ENCODE peak calls at places on chromosomes 6 and 20, in eight cellular contexts. One of them, this sample, is unnamed.
A peak's percentile ranks its signal among the peaks of the same experiment; 100 is the strongest.

GRCh38 chr6:52603000-52603795 is 26.3 kb upstream of the TRAM2 start:
- DNase-seq in effector CD8-positive, alpha-beta T cell: no peak
- DNase-seq in iPS-NIHi11: no peak
- DNase-seq in type B pancreatic cell: no peak
- DNase-seq in RCC 7860: peak; percentile 56
- DNase-seq in AG10803: peak; percentile 76
- DNase-seq in iris pigment epithelial cell: peak; percentile 83
- DNase-seq in fibroblast of pulmonary artery: peak; percentile 69
- DNase-seq in this sample: no peak

GRCh38 chr6:32689531-32690505 is 23.4 kb upstream of the HLA-DQB1 start:
- DNase-seq in effector CD8-positive, alpha-beta T cell: no peak
- DNase-seq in iPS-NIHi11: no peak
- DNase-seq in type B pancreatic cell: no peak
- DNase-seq in RCC 7860: no peak
- DNase-seq in AG10803: no peak
- DNase-seq in iris pigment epithelial cell: peak; percentile 43
- DNase-seq in fibroblast of pulmonary artery: peak; percentile 3
- DNase-seq in this sample: no peak

GRCh38 chr6:11271228-11271627 is 38.8 kb upstream of the NEDD9 start:
- DNase-seq in effector CD8-positive, alpha-beta T cell: no peak
- DNase-seq in iPS-NIHi11: no peak
- DNase-seq in type B pancreatic cell: no peak
- DNase-seq in RCC 7860: no peak
- DNase-seq in AG10803: no peak
- DNase-seq in iris pigment epithelial cell: no peak
- DNase-seq in fibroblast of pulmonary artery: no peak
- DNase-seq in this sample: no peak

GRCh38 chr6:158772851-158773371 is 46.3 kb downstream of the EZR start:
- DNase-seq in effector CD8-positive, alpha-beta T cell: no peak
- DNase-seq in iPS-NIHi11: no peak
- DNase-seq in type B pancreatic cell: no peak
- DNase-seq in RCC 7860: no peak
- DNase-seq in AG10803: peak; percentile 81
- DNase-seq in iris pigment epithelial cell: peak; percentile 33
- DNase-seq in fibroblast of pulmonary artery: peak; percentile 49
- DNase-seq in this sample: peak; percentile 84

GRCh38 chr20:48921883-48922867 is 664 bp downstream of the ARFGEF2 start:
- DNase-seq in effector CD8-positive, alpha-beta T cell: peak; percentile 7
- DNase-seq in iPS-NIHi11: peak; percentile 85
- DNase-seq in type B pancreatic cell: no peak
- DNase-seq in RCC 7860: peak; percentile 43
- DNase-seq in AG10803: peak; percentile 52
- DNase-seq in iris pigment epithelial cell: peak; percentile 36
- DNase-seq in fibroblast of pulmonary artery: peak; percentile 37
- DNase-seq in this sample: peak; percentile 83

GRCh38 chr6:24613361-24614047 is 32.5 kb downstream of the KIAA0319 start:
- DNase-seq in effector CD8-positive, alpha-beta T cell: no peak
- DNase-seq in iPS-NIHi11: no peak
- DNase-seq in type B pancreatic cell: no peak
- DNase-seq in RCC 7860: no peak
- DNase-seq in AG10803: no peak
- DNase-seq in iris pigment epithelial cell: no peak
- DNase-seq in fibroblast of pulmonary artery: no peak
- DNase-seq in this sample: no peak

GRCh38 chr20:53582574-53583351 is 10.9 kb downstream of the ZNF217 start:
- DNase-seq in effector CD8-positive, alpha-beta T cell: no peak
- DNase-seq in iPS-NIHi11: no peak
- DNase-seq in type B pancreatic cell: peak; percentile 22
- DNase-seq in RCC 7860: peak; percentile 93
- DNase-seq in AG10803: peak; percentile 93
- DNase-seq in iris pigment epithelial cell: peak; percentile 97
- DNase-seq in fibroblast of pulmonary artery: peak; percentile 97
- DNase-seq in this sample: peak; percentile 98

GRCh38 chr20:48942730-48943129 is 21.2 kb downstream of the ARFGEF2 start:
- DNase-seq in effector CD8-positive, alpha-beta T cell: no peak
- DNase-seq in iPS-NIHi11: no peak
- DNase-seq in type B pancreatic cell: no peak
- DNase-seq in RCC 7860: no peak
- DNase-seq in AG10803: no peak
- DNase-seq in iris pigment epithelial cell: no peak
- DNase-seq in fibroblast of pulmonary artery: no peak
- DNase-seq in this sample: no peak

GRCh38 chr6:155040946-155041345 is 45.8 kb downstream of the TIAM2 start:
- DNase-seq in effector CD8-positive, alpha-beta T cell: no peak
- DNase-seq in iPS-NIHi11: no peak
- DNase-seq in type B pancreatic cell: no peak
- DNase-seq in RCC 7860: no peak
- DNase-seq in AG10803: no peak
- DNase-seq in iris pigment epithelial cell: no peak
- DNase-seq in fibroblast of pulmonary artery: no peak
- DNase-seq in this sample: no peak

GRCh38 chr6:124795879-124796838 is 166.1 kb upstream of the RNF217 start:
- DNase-seq in effector CD8-positive, alpha-beta T cell: no peak
- DNase-seq in iPS-NIHi11: peak; percentile 47
- DNase-seq in type B pancreatic cell: no peak
- DNase-seq in RCC 7860: no peak
- DNase-seq in AG10803: no peak
- DNase-seq in iris pigment epithelial cell: peak; percentile 50
- DNase-seq in fibroblast of pulmonary artery: peak; percentile 35
- DNase-seq in this sample: no peak

GRCh38 chr6:42522021-42522420 is 41.8 kb upstream of the UBR2 start:
- DNase-seq in effector CD8-positive, alpha-beta T cell: no peak
- DNase-seq in iPS-NIHi11: no peak
- DNase-seq in type B pancreatic cell: no peak
- DNase-seq in RCC 7860: no peak
- DNase-seq in AG10803: peak; percentile 67
- DNase-seq in iris pigment epithelial cell: peak; percentile 4
- DNase-seq in fibroblast of pulmonary artery: peak; percentile 14
- DNase-seq in this sample: no peak

GRCh38 chr6:76708641-76709331 is 636.3 kb upstream of the IMPG1 start:
- DNase-seq in effector CD8-positive, alpha-beta T cell: no peak
- DNase-seq in iPS-NIHi11: no peak
- DNase-seq in type B pancreatic cell: no peak
- DNase-seq in RCC 7860: no peak
- DNase-seq in AG10803: peak; percentile 11
- DNase-seq in iris pigment epithelial cell: no peak
- DNase-seq in fibroblast of pulmonary artery: peak; percentile 21
- DNase-seq in this sample: no peak

GRCh38 chr20:31573555-31574295 is 31.4 kb upstream of the ID1 start:
- DNase-seq in effector CD8-positive, alpha-beta T cell: no peak
- DNase-seq in iPS-NIHi11: no peak
- DNase-seq in type B pancreatic cell: no peak
- DNase-seq in RCC 7860: no peak
- DNase-seq in AG10803: no peak
- DNase-seq in iris pigment epithelial cell: no peak
- DNase-seq in fibroblast of pulmonary artery: no peak
- DNase-seq in this sample: no peak

GRCh38 chr6:149055195-149055899 is 262.2 kb upstream of the TAB2 start:
- DNase-seq in effector CD8-positive, alpha-beta T cell: no peak
- DNase-seq in iPS-NIHi11: no peak
- DNase-seq in type B pancreatic cell: no peak
- DNase-seq in RCC 7860: no peak
- DNase-seq in AG10803: no peak
- DNase-seq in iris pigment epithelial cell: no peak
- DNase-seq in fibroblast of pulmonary artery: no peak
- DNase-seq in this sample: no peak